ENCODE peak calls at places on chromosomes 1 and 21, in four cellular contexts. Z, W, C and J are unnamed samples.

GRCh38 chr1:161733526-161733925 is 12.2 kb downstream of the FCRLB start:
- DNase-seq in C (peak), Z (no peak), W (no peak), J (peak)

GRCh38 chr1:55204997-55205396 is 10.2 kb downstream of the USP24 start:
- DNase-seq in C (no peak), W (no peak), Z (no peak), J (no peak)

GRCh38 chr1:212771341-212771740 is 20.2 kb downstream of the NSL1 start:
- DNase-seq in W (no peak), C (no peak), Z (no peak), J (no peak)

GRCh38 chr1:70353641-70354331 is 736 bp downstream of the ANKRD13C start:
- DNase-seq in W (no peak), Z (no peak), C (peak), J (peak)

GRCh38 chr1:23528245-23528978 is 2.6 kb downstream of the E2F2 start:
- DNase-seq in W (peak), Z (peak), C (peak), J (no peak)

GRCh38 chr1:59743324-59744108 is 71.2 kb upstream of the HOOK1 start:
- DNase-seq in Z (no peak), C (no peak), W (no peak), J (no peak)

GRCh38 chr1:54883349-54884102 is 3.5 kb downstream of the DHCR24 start:
- DNase-seq in C (peak), W (peak), Z (no peak), J (no peak)

GRCh38 chr1:168613038-168613451 is 36.6 kb downstream of the XCL1 start:
- DNase-seq in Z (no peak), W (no peak), C (no peak), J (no peak)

GRCh38 chr1:201624741-201625646 is 86.1 kb downstream of the NAV1 start:
- DNase-seq in W (no peak), Z (no peak), C (no peak), J (peak)

GRCh38 chr1:159580340-159580739 is 7.3 kb upstream of the APCS start:
- DNase-seq in Z (no peak), C (no peak), W (no peak), J (no peak)

GRCh38 chr21:25563399-25564116 is 43.7 kb downstream of the MRPL39 start:
- DNase-seq in C (no peak), W (no peak), Z (no peak), J (no peak)

GRCh38 chr1:228396770-228397453 is 9.7 kb downstream of the TRIM11 start:
- DNase-seq in Z (no peak), C (no peak), W (no peak), J (no peak)

GRCh38 chr21:29078884-29079765 is 5.7 kb upstream of the CCT8 start:
- DNase-seq in C (no peak), Z (no peak), W (no peak), J (no peak)

GRCh38 chr1:71572038-71572437 is 491.2 kb upstream of the ZRANB2 start:
- DNase-seq in C (no peak), Z (no peak), W (no peak), J (peak)

GRCh38 chr1:161185282-161185682 is 8.0 kb upstream of the B4GALT3 start:
- DNase-seq in C (no peak), W (no peak), Z (peak), J (no peak)

GRCh38 chr1:115505157-115505571 is 136.6 kb upstream of the VANGL1 start:
- DNase-seq in Z (no peak), W (no peak), C (no peak), J (peak)

GRCh38 chr1:145425436-145426029 is at the start of gene NBPF20:
- DNase-seq in Z (peak), W (peak), C (peak), J (no peak)
- TF ChIP-seq CTCF in Z (no peak), W (no peak), C (no peak), J (no peak)

DNA sequence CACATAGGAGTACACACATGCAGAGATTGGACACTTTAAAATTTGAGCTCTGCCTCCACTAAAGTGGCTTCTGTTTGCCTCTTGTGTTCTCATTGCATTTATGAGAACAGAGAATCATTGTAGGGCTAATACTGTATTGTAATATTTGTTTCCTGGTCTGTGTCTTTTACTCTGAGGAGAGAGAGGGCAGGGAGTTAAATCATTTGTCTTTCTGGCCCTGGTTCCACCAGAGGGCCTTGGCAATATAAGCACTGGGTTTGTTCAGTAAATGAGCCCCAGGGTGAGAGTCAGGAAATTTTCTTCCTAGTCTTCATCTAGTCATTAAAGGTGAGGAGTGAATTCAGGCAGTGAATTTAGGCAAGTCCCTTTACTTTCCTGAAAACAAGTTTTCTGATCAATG is 70.3 kb downstream of the NFIA start:
- DNase-seq in W (no peak), Z (no peak), C (no peak), J (no peak)
- H3K27ac ChIP-seq in W (peak), Z (peak), C (peak), J (no peak)

DNA sequence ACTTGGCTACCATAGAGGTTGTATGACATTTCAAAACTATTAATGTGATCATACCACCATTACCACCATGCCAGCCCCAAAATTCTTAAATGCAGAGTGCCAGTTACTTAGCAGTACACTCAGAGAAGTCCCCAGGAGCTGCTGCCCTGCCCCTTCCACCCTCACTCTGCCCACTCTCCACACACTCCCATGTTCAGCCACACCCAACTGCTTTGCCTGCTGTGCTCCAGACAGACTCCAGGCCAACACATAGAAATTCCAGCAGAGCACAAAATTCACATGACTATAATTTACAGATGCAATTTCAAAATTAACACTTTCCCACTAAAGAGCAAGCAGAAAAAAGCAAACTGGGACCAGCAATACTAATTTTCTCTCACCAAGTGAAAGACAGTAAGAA is 176.8 kb downstream of the VAV3 start:
- DNase-seq in Z (no peak), W (no peak), C (no peak), J (no peak)
- H3K4me3 ChIP-seq in Z (no peak), W (no peak), C (no peak), J (no peak)

DNA sequence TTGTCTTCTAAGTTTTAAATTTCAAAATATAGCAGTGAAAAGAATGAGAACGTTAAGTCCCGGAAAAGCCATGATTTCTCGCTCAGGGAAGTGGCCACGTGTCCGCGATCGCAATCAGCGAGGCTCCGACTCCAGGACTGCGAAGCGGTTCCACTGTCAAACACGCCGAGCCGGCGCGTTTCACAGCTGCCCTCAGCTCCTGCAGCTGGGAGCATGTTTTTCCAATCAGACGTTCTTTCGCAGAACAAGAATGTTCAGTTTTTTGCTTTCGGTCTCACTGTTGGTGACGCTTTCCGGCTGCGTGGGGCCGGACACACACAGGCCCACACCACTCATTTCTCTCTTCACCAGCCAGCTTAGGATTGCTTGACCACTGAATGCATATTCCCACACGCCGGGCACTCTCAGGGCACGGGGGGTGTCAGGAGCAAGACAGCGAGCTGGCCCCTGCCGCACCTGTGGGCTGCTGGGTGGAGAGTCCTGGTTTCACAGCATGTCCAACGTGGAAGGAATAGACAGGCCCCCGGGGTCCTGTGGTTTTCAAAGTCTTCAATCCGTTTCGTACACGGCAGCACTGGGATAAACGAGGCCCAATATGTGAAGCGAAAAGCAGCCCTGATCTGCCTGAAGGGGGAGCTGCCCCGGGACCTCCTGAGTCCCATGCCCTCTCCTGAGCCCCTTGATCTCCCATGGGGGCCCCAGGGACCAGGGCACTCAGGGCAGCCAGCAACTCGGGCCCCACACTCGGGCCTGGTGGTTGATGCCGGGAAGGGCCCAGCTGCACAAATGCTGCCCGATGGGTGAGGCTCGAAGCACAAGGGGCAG is 47.3 kb upstream of the COL18A1 start:
- DNase-seq in C (peak), W (no peak), Z (peak), J (no peak)
- TF ChIP-seq CTCF in C (peak), W (no peak), Z (no peak), J (peak)

DNA sequence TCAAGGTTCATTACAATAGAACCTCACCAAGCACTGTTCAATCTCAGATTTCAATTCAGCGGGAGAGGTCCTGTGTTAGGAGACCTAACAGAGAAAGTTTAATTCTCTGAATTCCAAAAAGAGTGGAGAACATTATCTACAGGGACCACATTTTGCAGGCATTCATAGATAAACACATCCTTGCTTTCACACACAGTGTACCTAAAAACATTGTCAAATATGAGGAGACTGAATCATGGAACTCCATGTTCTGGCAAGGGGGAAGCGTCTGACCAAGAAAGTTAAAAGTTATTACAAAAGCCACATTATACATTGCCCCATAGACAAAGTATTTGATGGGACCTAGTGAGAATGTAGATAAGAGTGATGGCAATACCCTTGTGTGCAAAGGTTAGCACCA is 21.1 kb upstream of the PPP1R15B start:
- DNase-seq in Z (no peak), C (no peak), W (no peak), J (no peak)
- H3K27ac ChIP-seq in Z (no peak), C (no peak), W (peak), J (no peak)

GRCh38 chr1:153259387-153259786 is at the start of gene LORICRIN:
- DNase-seq in W (no peak), Z (no peak), C (no peak), J (no peak)
- H3K4me3 ChIP-seq in W (no peak), Z (no peak), C (no peak), J (no peak)

DNA sequence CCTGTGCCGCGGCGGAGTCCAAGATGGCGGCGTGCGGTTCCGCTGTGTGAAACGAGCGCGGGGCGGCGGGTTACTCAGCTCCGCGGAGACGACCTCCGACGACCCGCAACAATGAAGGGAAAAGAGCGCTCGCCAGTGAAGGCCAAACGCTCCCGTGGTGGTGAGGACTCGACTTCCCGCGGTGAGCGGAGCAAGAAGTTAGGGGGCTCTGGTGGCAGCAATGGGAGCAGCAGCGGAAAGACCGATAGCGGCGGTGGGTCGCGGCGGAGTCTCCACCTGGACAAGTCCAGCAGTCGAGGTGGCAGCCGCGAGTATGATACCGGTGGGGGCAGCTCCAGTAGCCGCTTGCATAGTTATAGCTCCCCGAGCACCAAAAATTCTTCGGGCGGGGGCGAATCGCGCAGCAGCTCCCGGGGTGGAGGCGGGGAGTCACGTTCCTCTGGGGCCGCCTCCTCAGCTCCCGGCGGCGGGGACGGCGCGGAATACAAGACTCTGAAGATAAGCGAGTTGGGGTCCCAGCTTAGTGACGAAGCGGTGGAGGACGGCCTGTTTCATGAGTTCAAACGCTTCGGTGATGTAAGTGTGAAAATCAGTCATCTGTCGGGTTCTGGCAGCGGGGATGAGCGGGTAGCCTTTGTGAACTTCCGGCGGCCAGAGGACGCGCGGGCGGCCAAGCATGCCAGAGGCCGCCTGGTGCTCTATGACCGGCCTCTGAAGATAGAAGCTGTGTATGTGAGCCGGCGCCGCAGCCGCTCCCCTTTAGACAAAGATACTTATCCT is 440 bp downstream of the RBM15 start:
- DNase-seq in W (peak), C (peak), Z (peak), J (peak)
- TF ChIP-seq CTCF in W (peak), C (peak), Z (peak), J (peak)

GRCh38 chr1:239575113-239575512 is 188.7 kb downstream of the CHRM3 start:
- DNase-seq in C (no peak), Z (no peak), W (no peak), J (no peak)

GRCh38 chr1:239574112-239574511 is 187.7 kb downstream of the CHRM3 start:
- DNase-seq in W (no peak), Z (no peak), C (no peak), J (no peak)

GRCh38 chr1:239570878-239571277 is 184.5 kb downstream of the CHRM3 start:
- DNase-seq in W (no peak), Z (no peak), C (no peak), J (no peak)

GRCh38 chr1:239572183-239572582 is 185.8 kb downstream of the CHRM3 start:
- DNase-seq in C (no peak), Z (no peak), W (no peak), J (no peak)
- H3K27ac ChIP-seq in C (no peak), Z (no peak), W (no peak), J (no peak)

GRCh38 chr1:226097866-226098625 is 35.5 kb downstream of the H3-3A start:
- DNase-seq in C (no peak), Z (no peak), W (no peak), J (no peak)
- H3K4me3 ChIP-seq in C (no peak), Z (no peak), W (no peak), J (no peak)